ENCODE peak calls at places on chromosomes 4 and X, in six cellular contexts. D is endothelial cell of umbilical vein, A is Calu3, H is neural crest cell, O is endothelial cell, C is IMR-90. N is an unnamed sample.

GRCh38 chr4:31983246-31983645 is 1263.1 kb downstream of the PCDH7 start:
- DNase-seq in D (no peak), A (no peak), H (no peak), O (no peak), C (no peak), N (no peak)

GRCh38 chr4:61214680-61215079 is 14.6 kb downstream of the ADGRL3 start:
- DNase-seq in D (no peak), A (peak), H (no peak), O (no peak), C (no peak), N (no peak)

GRCh38 chr4:88600129-88600849 is 8.0 kb downstream of the HERC3 start:
- DNase-seq in D (peak), A (no peak), H (no peak), O (no peak), C (peak), N (peak)

GRCh38 chr4:168864831-168865541 is 145.1 kb downstream of the CBR4 start:
- DNase-seq in D (no peak), A (no peak), H (no peak), O (no peak), C (peak), N (no peak)

GRCh38 chrX:72280210-72280882 is 3.3 kb upstream of the RPS4X start:
- DNase-seq in D (no peak), A (no peak), H (no peak), O (no peak), C (peak), N (no peak)

GRCh38 chrX:15749642-15750610 is 11.9 kb downstream of the CA5B start:
- DNase-seq in D (peak), A (no peak), H (no peak), O (no peak), C (peak), N (no peak)

GRCh38 chr4:173337463-173337862 is 3.3 kb upstream of the HMGB2 start:
- DNase-seq in D (no peak), A (no peak), H (no peak), O (no peak), C (peak), N (no peak)

GRCh38 chr4:148216866-148217814 is 225.1 kb downstream of the NR3C2 start:
- DNase-seq in D (peak), A (no peak), H (no peak), O (no peak), C (no peak), N (peak)

GRCh38 chr4:32624943-32625603 is 1904.9 kb downstream of the PCDH7 start:
- DNase-seq in D (no peak), A (no peak), H (no peak), O (no peak), C (no peak), N (no peak)

GRCh38 chrX:291411-291901 is 10.3 kb downstream of the PLCXD1 start:
- DNase-seq in D (no peak), A (no peak), H (no peak), O (no peak), C (no peak), N (no peak)

GRCh38 chr4:48138936-48139335 is 4.9 kb upstream of the TXK start:
- DNase-seq in D (no peak), A (no peak), H (no peak), O (no peak), C (no peak), N (no peak)

GRCh38 chr4:12949719-12950118 is 534.4 kb downstream of the RAB28 start:
- DNase-seq in D (no peak), A (no peak), H (no peak), O (no peak), C (no peak), N (no peak)

GRCh38 chr4:1048781-1049590 is 37.6 kb downstream of the FGFRL1 start:
- DNase-seq in D (no peak), A (no peak), H (no peak), O (no peak), C (no peak), N (no peak)

GRCh38 chr4:64617813-64618212 is 208.6 kb upstream of the TECRL start:
- DNase-seq in D (no peak), A (no peak), H (no peak), O (no peak), C (no peak), N (peak)

GRCh38 chr4:105461221-105462041 is 12.4 kb downstream of the PPA2 start:
- DNase-seq in D (no peak), A (peak), H (no peak), O (no peak), C (no peak), N (no peak)

GRCh38 chrX:150364347-150365050 is 1.4 kb downstream of the MAMLD1 start:
- DNase-seq in D (peak), A (peak), H (peak), O (peak), C (peak), N (peak)

GRCh38 chr4:648579-649292 is 23.4 kb downstream of the PDE6B start:
- DNase-seq in D (no peak), A (no peak), H (no peak), O (no peak), C (no peak), N (no peak)

GRCh38 chrX:77924320-77924859 is 13.9 kb downstream of the ATP7A start:
- DNase-seq in D (no peak), A (no peak), H (no peak), O (no peak), C (no peak), N (no peak)

GRCh38 chr4:26459054-26459755 is 31.1 kb downstream of the CCKAR start:
- DNase-seq in D (peak), A (peak), H (no peak), O (no peak), C (peak), N (peak)

GRCh38 chr4:87529187-87529586 is at the start of gene SPARCL1:
- DNase-seq in D (no peak), A (no peak), H (no peak), O (no peak), C (no peak), N (no peak)

GRCh38 chr4:161936625-161937133 is 227.1 kb downstream of the FSTL5 start:
- DNase-seq in D (peak), A (no peak), H (no peak), O (no peak), C (peak), N (peak)

GRCh38 chr4:174365018-174365587 is 81.4 kb downstream of the CEP44 start:
- DNase-seq in D (peak), A (peak), H (peak), O (peak), C (peak), N (peak)

GRCh38 chrX:44474410-44474809 is 68.2 kb downstream of the FUNDC1 start:
- DNase-seq in D (no peak), A (no peak), H (no peak), O (no peak), C (no peak), N (no peak)

GRCh38 chr4:183961772-183962171 is 56.7 kb downstream of the STOX2 start:
- DNase-seq in D (no peak), A (no peak), H (no peak), O (no peak), C (no peak), N (no peak)

GRCh38 chrX:66638591-66639500 is at the start of gene EDA2R:
- DNase-seq in D (peak), A (no peak), H (peak), O (peak), C (peak), N (peak)

GRCh38 chr4:111937368-111937767 is 207.9 kb upstream of the FAM241A start:
- DNase-seq in D (peak), A (no peak), H (no peak), O (no peak), C (peak), N (peak)

GRCh38 chr4:84971319-84971932 is 4.9 kb upstream of the WDFY3 start:
- DNase-seq in D (peak), A (no peak), H (no peak), O (no peak), C (peak), N (peak)
- TF ChIP-seq CTCF in D (peak), A (no peak), H (peak), O (peak), C (peak), N (peak)

GRCh38 chr4:122205687-122206086 is 53.6 kb downstream of the BLTP1 start:
- DNase-seq in D (no peak), A (no peak), H (no peak), O (no peak), C (no peak), N (no peak)
- TF ChIP-seq CTCF in D (no peak), A (no peak), H (no peak), O (no peak), C (no peak), N (no peak)

GRCh38 chr4:102416765-102417164 is 71.5 kb upstream of the SLC39A8 start:
- DNase-seq in D (no peak), A (no peak), H (no peak), O (no peak), C (no peak), N (no peak)

GRCh38 chr4:102423375-102423774 is 77.8 kb upstream of the NFKB1 start:
- DNase-seq in D (no peak), A (no peak), H (no peak), O (no peak), C (no peak), N (no peak)

GRCh38 chr4:102422843-102423242 is 77.6 kb upstream of the SLC39A8 start:
- DNase-seq in D (no peak), A (no peak), H (no peak), O (no peak), C (no peak), N (no peak)

DNA sequence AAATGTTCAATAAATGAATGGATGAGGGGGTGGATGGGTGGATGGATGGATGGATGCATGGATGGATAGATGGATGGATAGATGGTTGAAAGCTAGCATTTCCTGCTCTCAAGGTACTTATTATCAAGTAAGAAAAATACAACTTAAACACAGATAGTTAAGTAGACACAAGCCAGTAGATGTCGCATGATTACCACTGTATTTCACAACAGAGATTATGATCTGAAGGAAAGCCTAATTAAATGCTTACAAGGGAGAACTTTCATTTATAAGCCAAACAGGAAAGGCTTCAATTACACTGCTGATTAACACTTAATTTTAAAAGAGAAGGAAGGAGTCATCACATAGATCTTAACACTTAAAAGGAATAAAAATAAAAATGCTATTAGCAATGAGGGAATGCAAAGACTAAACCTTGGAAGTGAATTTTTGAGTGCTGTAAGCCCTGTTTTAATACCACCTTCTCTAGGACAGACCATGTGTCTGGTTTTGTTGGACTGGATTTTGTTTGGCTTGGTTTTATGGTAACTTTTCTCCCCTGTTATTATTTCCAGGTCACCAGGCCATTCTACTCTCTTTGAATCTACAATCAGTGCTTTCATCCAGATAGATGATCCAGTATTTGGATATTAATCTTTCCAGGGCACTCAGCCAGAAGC is 75.4 kb upstream of the SLC39A8 start:
- DNase-seq in D (peak), A (no peak), H (no peak), O (no peak), C (peak), N (peak)
- TF ChIP-seq CTCF in D (no peak), A (no peak), H (no peak), O (no peak), C (peak), N (no peak)

DNA sequence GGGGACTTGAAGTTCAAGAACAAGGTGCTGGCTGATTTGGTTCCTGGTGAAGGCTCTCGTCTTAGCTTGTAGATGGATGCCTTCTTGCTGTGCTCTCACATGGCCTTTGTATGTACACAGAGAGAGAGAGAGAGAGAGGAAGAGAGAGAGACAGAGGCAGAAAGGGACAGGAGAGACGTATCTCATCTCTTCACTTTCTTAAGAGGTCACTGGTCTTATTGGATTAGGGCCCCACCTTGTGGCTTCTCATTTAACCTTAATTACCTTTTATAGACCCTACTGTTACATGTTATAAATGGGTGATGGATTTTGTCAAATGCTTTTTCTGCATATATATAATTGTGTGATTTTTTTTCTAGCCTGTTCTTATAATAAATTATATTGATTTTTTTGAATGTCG is 1444.2 kb downstream of the ADGRL3 start:
- DNase-seq in D (no peak), A (no peak), H (no peak), O (peak), C (no peak), N (peak)
- TF ChIP-seq CTCF in D (no peak), A (no peak), H (peak), O (no peak), C (no peak), N (no peak)

DNA sequence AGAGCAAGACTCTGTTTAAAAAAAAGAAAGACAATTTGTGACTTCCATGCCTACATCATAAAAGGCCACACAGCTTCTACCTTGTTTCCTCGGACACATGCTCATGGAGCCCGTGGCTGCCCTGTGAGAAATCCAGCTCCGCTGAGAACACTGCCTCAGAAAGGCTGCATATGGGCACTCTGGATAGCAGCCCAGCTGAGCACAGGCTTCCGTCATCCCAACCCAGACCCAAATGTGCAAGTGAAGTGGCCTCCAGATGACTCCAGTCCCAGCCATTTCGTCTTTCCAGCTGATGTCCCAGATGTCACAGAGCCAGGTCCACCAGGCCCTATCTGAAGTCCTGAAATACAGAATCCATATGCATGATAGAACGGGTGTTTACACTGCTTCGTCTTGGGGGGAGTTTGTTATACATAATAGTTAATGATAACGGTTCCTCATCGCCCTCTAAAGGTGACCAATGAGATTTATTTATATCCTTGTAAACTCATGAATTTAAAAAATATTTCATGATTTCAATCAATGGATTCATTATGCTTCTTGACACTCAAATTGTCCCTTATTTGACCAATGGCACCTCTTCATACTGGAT is 72.7 kb upstream of the TRIM2 start:
- DNase-seq in D (no peak), A (no peak), H (no peak), O (no peak), C (no peak), N (no peak)
- TF ChIP-seq CTCF in D (no peak), A (no peak), H (peak), O (no peak), C (peak), N (no peak)

DNA sequence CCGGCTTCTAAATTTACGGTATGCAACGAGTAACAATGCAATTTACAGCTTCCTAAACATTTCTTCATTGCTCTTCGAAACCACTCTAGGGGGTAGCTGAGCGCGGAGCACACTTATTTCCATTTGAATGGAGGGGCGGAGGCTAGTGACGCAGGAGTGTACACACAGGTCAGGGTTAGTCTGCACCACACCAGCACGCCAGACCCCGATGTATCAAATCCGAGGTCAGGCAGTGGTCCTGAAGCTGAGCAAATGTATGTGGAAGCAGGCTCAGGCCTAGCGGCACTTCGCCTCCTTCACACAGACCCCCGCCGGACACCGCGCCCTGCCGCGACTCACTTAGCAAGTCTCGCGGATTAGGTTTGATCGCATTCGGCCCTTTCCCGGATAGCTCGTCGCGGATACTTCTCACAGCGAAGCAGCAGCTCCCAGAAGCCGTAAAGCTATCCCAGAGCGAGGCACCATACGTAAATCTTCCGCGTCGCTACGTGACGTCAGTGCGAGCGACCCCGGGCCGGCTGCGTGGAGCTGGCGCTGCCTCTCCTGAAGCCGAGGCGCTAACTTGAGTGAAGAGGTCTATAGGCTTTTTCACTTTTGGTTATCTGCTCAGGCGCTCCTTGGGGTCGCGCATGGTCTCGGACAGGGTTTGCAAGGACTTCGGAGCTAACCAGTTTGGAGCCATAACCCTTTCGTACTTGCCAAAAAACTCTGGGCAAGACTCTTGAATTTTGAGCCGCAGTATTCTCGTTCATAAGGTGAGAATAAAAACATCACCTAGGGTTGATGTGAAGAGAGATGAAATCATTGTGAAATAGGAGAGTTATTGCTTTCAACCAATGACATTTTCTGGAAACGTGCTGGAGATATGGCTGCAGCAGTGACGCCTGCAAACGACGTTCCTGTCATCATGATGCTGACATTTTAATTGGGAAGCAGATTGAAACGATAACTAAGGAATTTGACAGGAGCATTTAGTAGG is at the start of gene AASDH:
- DNase-seq in D (peak), A (peak), H (peak), O (peak), C (peak), N (peak)
- TF ChIP-seq CTCF in D (no peak), A (no peak), H (no peak), O (no peak), C (no peak), N (no peak)

GRCh38 chr4:8198206-8198905 is 734 bp upstream of the SH3TC1 start:
- DNase-seq in D (peak), A (no peak), H (no peak), O (no peak), C (no peak), N (no peak)

GRCh38 chr4:8200302-8200975 is 1.3 kb downstream of the SH3TC1 start:
- DNase-seq in D (peak), A (no peak), H (no peak), O (no peak), C (peak), N (no peak)

GRCh38 chr4:8197521-8197920 is 1.6 kb upstream of the SH3TC1 start:
- DNase-seq in D (no peak), A (no peak), H (no peak), O (no peak), C (no peak), N (no peak)

GRCh38 chr4:8199594-8200301 is 658 bp downstream of the SH3TC1 start:
- DNase-seq in D (peak), A (peak), H (no peak), O (no peak), C (no peak), N (no peak)

GRCh38 chr4:8198906-8199593 is at the start of gene SH3TC1:
- DNase-seq in D (peak), A (peak), H (peak), O (peak), C (peak), N (peak)
- TF ChIP-seq CTCF in D (no peak), A (no peak), H (no peak), O (no peak), C (no peak), N (no peak)

DNA sequence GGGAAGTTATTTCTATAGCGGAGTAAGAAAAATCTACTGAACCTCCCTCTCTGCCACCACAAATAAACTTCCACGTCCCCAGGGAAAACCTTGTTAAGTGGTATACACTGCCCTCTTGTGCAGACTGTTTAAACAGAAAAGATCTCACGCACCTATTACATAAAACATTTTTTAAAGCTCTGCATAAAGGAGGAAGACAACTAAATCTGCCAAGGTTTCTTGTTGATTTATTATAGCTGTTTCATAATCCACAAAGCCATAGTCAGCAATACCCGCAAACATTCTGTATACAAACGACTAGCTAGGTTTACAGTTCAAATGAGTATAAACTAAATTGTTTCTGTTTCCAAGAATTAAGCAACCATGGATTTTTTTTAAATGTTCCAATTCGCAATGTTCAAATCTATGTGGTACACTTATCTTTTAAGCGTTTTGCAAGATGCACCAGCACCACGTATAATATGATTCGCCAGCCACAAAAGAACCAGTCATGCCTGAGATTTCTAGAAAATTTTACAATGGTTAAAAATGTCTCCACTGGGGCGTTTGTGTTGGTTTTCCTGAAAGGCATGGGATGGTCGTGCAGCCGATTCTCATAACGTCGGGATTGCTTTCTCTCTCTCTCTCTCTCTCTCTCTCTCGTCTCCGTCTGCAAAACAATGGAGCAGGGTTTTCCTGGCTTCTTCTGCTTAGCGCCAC is 164.6 kb downstream of the PRKX start:
- DNase-seq in D (peak), A (no peak), H (no peak), O (no peak), C (peak), N (peak)
- TF ChIP-seq CTCF in D (no peak), A (no peak), H (peak), O (no peak), C (peak), N (peak)

GRCh38 chrX:38279188-38279587 is 48.1 kb downstream of the RPGR start:
- DNase-seq in D (no peak), A (peak), H (no peak), O (no peak), C (no peak), N (peak)

GRCh38 chrX:38285649-38286048 is 41.7 kb downstream of the RPGR start:
- DNase-seq in D (no peak), A (no peak), H (no peak), O (no peak), C (no peak), N (no peak)

GRCh38 chrX:38277802-38278201 is 49.5 kb downstream of the RPGR start:
- DNase-seq in D (no peak), A (no peak), H (no peak), O (no peak), C (no peak), N (no peak)

GRCh38 chrX:38278682-38279081 is 48.6 kb downstream of the RPGR start:
- DNase-seq in D (no peak), A (no peak), H (no peak), O (no peak), C (peak), N (peak)

GRCh38 chrX:38282044-38282443 is 45.3 kb downstream of the RPGR start:
- DNase-seq in D (peak), A (no peak), H (no peak), O (peak), C (no peak), N (no peak)
- TF ChIP-seq CTCF in D (peak), A (no peak), H (peak), O (no peak), C (peak), N (peak)